ENCODE peak calls at places on chromosomes 7 and 10, in seven cellular contexts. L, E, V, U, C, X and T are unnamed samples.

GRCh38 chr10:75111906-75112703 is 649 bp downstream of the SAMD8 start:
- DNase-seq in U (peak), C (peak), L (peak), X (no peak), E (peak), V (peak), T (peak)

GRCh38 chr7:3520206-3520605 is 219.2 kb downstream of the SDK1 start:
- DNase-seq in L (no peak), U (no peak), V (no peak), E (no peak), C (no peak), X (no peak), T (peak)

GRCh38 chr10:25627606-25628005 is 306.4 kb upstream of the MYO3A start:
- DNase-seq in X (peak), L (no peak), E (no peak), C (no peak), U (no peak), V (no peak), T (no peak)

GRCh38 chr7:111516612-111517011 is 45.7 kb downstream of the IMMP2L start:
- DNase-seq in C (no peak), L (no peak), V (no peak), U (no peak), E (no peak), X (no peak), T (no peak)

GRCh38 chr7:143225047-143225446 is 3.2 kb downstream of the TAS2R40 start:
- DNase-seq in L (no peak), U (no peak), V (no peak), X (no peak), E (no peak), C (no peak), T (no peak)

GRCh38 chr10:119518176-119518575 is 24.3 kb downstream of the RGS10 start:
- DNase-seq in E (no peak), C (no peak), X (no peak), L (no peak), V (no peak), U (no peak), T (no peak)

GRCh38 chr7:98133181-98133580 is 26.5 kb downstream of the LMTK2 start:
- DNase-seq in L (no peak), U (no peak), E (no peak), X (no peak), V (no peak), C (no peak), T (no peak)

GRCh38 chr10:70578371-70578947 is 24.1 kb downstream of the PRF1 start:
- DNase-seq in C (no peak), L (no peak), X (no peak), U (no peak), E (peak), V (peak), T (peak)

GRCh38 chr7:74403521-74404387 is 50.0 kb upstream of the GTF2IRD1 start:
- DNase-seq in X (no peak), E (no peak), U (no peak), L (no peak), V (no peak), C (no peak), T (no peak)

GRCh38 chr7:95989301-95989700 is 216.9 kb downstream of the DYNC1I1 start:
- DNase-seq in C (no peak), E (no peak), U (no peak), X (no peak), V (no peak), L (peak), T (no peak)

GRCh38 chr7:158000160-158000559 is 587.5 kb downstream of the PTPRN2 start:
- DNase-seq in C (no peak), V (no peak), L (no peak), U (no peak), X (no peak), E (no peak), T (no peak)

GRCh38 chr10:94146746-94147145 is 153.0 kb downstream of the PLCE1 start:
- DNase-seq in U (no peak), V (no peak), E (no peak), X (no peak), L (no peak), C (no peak), T (no peak)

GRCh38 chr7:17546206-17546998 is 247.9 kb downstream of the AHR start:
- DNase-seq in C (no peak), U (no peak), V (peak), E (no peak), L (no peak), X (no peak), T (no peak)

GRCh38 chr10:50625663-50626062 is 1.9 kb upstream of the SGMS1 start:
- DNase-seq in V (no peak), X (no peak), U (no peak), E (no peak), L (peak), C (no peak), T (no peak)

GRCh38 chr7:80724249-80724871 is 85.9 kb downstream of the CD36 start:
- DNase-seq in C (no peak), E (no peak), X (no peak), V (no peak), L (no peak), U (no peak), T (peak)

GRCh38 chr7:97732567-97733275 is 835 bp downstream of the TAC1 start:
- DNase-seq in X (no peak), U (peak), L (no peak), C (no peak), E (no peak), V (no peak), T (no peak)

GRCh38 chr10:53601260-53601875 is 828.8 kb upstream of the MBL2 start:
- DNase-seq in E (peak), X (no peak), U (no peak), C (peak), V (no peak), L (no peak), T (peak)

GRCh38 chr7:130329466-130329865 is 15.2 kb upstream of the CPA5 start:
- DNase-seq in U (no peak), E (no peak), V (no peak), C (no peak), X (no peak), L (no peak), T (no peak)

GRCh38 chr7:80699030-80699638 is 60.7 kb downstream of the CD36 start:
- DNase-seq in C (peak), U (no peak), X (no peak), E (peak), L (no peak), V (no peak), T (peak)

GRCh38 chr10:69075431-69075830 is 12.5 kb upstream of the SRGN start:
- DNase-seq in L (no peak), C (no peak), E (no peak), X (no peak), U (no peak), V (no peak), T (no peak)

GRCh38 chr10:27614776-27615175 is 110.7 kb downstream of the RAB18 start:
- DNase-seq in V (no peak), C (no peak), L (no peak), X (no peak), U (no peak), E (no peak), T (no peak)

GRCh38 chr7:8443871-8444756 is 10.7 kb downstream of the NXPH1 start:
- DNase-seq in C (no peak), E (no peak), L (no peak), V (no peak), X (no peak), U (no peak), T (no peak)

GRCh38 chr10:132638130-132638515 is 100.5 kb downstream of the INPP5A start:
- DNase-seq in L (no peak), V (peak), X (peak), U (no peak), E (no peak), C (no peak), T (no peak)

GRCh38 chr10:132331259-132331955 is 586 bp upstream of the LRRC27 start:
- DNase-seq in L (no peak), X (no peak), E (no peak), C (no peak), V (no peak), U (no peak), T (no peak)

GRCh38 chr10:80152820-80153219 is 20.3 kb downstream of the PLAC9 start:
- DNase-seq in C (no peak), U (no peak), E (no peak), X (no peak), L (no peak), V (no peak), T (no peak)

GRCh38 chr7:145511014-145511413 is 605.6 kb upstream of the CNTNAP2 start:
- DNase-seq in C (no peak), U (no peak), V (no peak), L (no peak), E (no peak), X (no peak), T (no peak)

GRCh38 chr10:5546891-5547683 is 22.3 kb downstream of the CALML3 start:
- DNase-seq in V (no peak), L (no peak), U (no peak), X (no peak), E (peak), C (peak), T (peak)